ENCODE peak calls at places on chromosomes 3 and 15, in six cellular contexts. Z is spleen, E is IMR-90, M is Calu3, F is upper lobe of right lung, W is brain microvascular endothelial cell. K is an unnamed sample.
A peak's percentile ranks its signal among the peaks of the same experiment; 100 is the strongest.

GRCh38 chr3:120153294-120153693 is 59.0 kb upstream of the GSK3B start:
- DNase-seq in Z (no peak), E (peak; percentile 86), M (no peak), F (no peak), W (peak; percentile 50), K (peak; percentile 89)

GRCh38 chr15:101470548-101471239 is 18.8 kb downstream of the PCSK6 start:
- DNase-seq in Z (no peak), E (no peak), M (no peak), F (no peak), W (no peak), K (no peak)

GRCh38 chr15:43854801-43855200 is 28.0 kb downstream of the WDR76 start:
- DNase-seq in Z (no peak), E (peak; percentile 15), M (no peak), F (no peak), W (no peak), K (peak; percentile 50)

GRCh38 chr3:34207826-34208225 is 409.4 kb downstream of the PDCD6IP start:
- DNase-seq in Z (no peak), E (no peak), M (no peak), F (no peak), W (no peak), K (no peak)

GRCh38 chr15:69762373-69763148 is 309.9 kb downstream of the RPLP1 start:
- DNase-seq in Z (no peak), E (no peak), M (no peak), F (no peak), W (no peak), K (no peak)

GRCh38 chr3:32705232-32705631 is 20.2 kb downstream of the CNOT10 start:
- DNase-seq in Z (no peak), E (no peak), M (no peak), F (no peak), W (no peak), K (no peak)

GRCh38 chr15:65730560-65731172 is 61.4 kb downstream of the DENND4A start:
- DNase-seq in Z (no peak), E (peak; percentile 2), M (no peak), F (no peak), W (no peak), K (peak; percentile 43)

GRCh38 chr3:128174645-128175590 is 21.6 kb downstream of the EEFSEC start:
- DNase-seq in Z (no peak), E (no peak), M (no peak), F (no peak), W (no peak), K (no peak)

GRCh38 chr15:76342382-76343201 is 6.0 kb downstream of the ISL2 start:
- DNase-seq in Z (peak; percentile 74), E (no peak), M (no peak), F (no peak), W (no peak), K (no peak)

GRCh38 chr15:96585634-96586386 is 255.3 kb downstream of the NR2F2 start:
- DNase-seq in Z (no peak), E (peak; percentile 6), M (no peak), F (no peak), W (no peak), K (peak; percentile 31)
- TF ChIP-seq CTCF in Z (no peak), E (peak; percentile 46), M (peak; percentile 44), F (peak; percentile 14), W (peak; percentile 51), K (peak; percentile 39)

GRCh38 chr15:62848631-62849050 is 193.9 kb upstream of the TPM1 start:
- DNase-seq in Z (no peak), E (peak; percentile 48), M (no peak), F (no peak), W (no peak), K (peak; percentile 20)
- TF ChIP-seq CTCF in Z (peak; percentile 11), E (peak; percentile 29), M (no peak), F (no peak), W (peak; percentile 54), K (peak; percentile 8)

DNA sequence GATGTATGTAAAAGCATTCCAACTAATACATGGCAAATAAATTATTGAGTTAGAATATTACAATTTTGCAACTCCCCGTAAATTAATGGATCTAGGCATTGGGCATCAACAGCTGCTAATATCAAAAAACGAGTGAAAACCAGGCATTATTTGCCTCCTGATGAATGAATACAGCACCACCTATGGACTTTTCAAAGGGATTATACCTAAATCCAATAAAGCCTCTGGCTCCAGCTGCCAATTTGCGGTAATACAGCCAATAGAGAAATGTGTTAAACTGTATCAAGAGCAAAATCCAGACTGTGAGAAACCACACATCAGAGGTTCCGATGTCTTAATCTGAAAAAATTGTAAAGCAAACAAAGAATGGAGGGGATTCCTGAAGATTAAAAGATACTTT is 16.3 kb upstream of the A4GNT start:
- DNase-seq in Z (no peak), E (no peak), M (no peak), F (no peak), W (no peak), K (peak; percentile 8)
- TF ChIP-seq CTCF in Z (no peak), E (no peak), M (no peak), F (no peak), W (no peak), K (no peak)

GRCh38 chr3:149659173-149659468 is 1.3 kb upstream of the WWTR1 start:
- DNase-seq in Z (no peak), E (no peak), M (no peak), F (no peak), W (no peak), K (peak; percentile 54)

GRCh38 chr3:149662240-149662887 is 4.5 kb upstream of the WWTR1 start:
- DNase-seq in Z (no peak), E (peak; percentile 70), M (no peak), F (no peak), W (no peak), K (peak; percentile 78)

GRCh38 chr3:149658444-149659172 is 783 bp upstream of the WWTR1 start:
- DNase-seq in Z (peak; percentile 80), E (peak; percentile 86), M (peak; percentile 84), F (peak; percentile 81), W (peak; percentile 81), K (peak; percentile 87)

GRCh38 chr3:149657796-149658443 is at the start of gene WWTR1:
- DNase-seq in Z (peak; percentile 89), E (peak; percentile 94), M (peak; percentile 99), F (peak; percentile 95), W (peak; percentile 93), K (peak; percentile 94)

GRCh38 chr3:149660462-149660861 is 2.6 kb upstream of the WWTR1 start:
- DNase-seq in Z (no peak), E (no peak), M (no peak), F (no peak), W (no peak), K (no peak)
- TF ChIP-seq CTCF in Z (no peak), E (no peak), M (no peak), F (no peak), W (no peak), K (no peak)

GRCh38 chr3:142853270-142854163 is 35.4 kb downstream of the PCOLCE2 start:
- DNase-seq in Z (no peak), E (peak; percentile 21), M (peak; percentile 90), F (no peak), W (peak; percentile 73), K (peak; percentile 68)
- TF ChIP-seq CTCF in Z (no peak), E (no peak), M (no peak), F (no peak), W (peak; percentile 14), K (no peak)

DNA sequence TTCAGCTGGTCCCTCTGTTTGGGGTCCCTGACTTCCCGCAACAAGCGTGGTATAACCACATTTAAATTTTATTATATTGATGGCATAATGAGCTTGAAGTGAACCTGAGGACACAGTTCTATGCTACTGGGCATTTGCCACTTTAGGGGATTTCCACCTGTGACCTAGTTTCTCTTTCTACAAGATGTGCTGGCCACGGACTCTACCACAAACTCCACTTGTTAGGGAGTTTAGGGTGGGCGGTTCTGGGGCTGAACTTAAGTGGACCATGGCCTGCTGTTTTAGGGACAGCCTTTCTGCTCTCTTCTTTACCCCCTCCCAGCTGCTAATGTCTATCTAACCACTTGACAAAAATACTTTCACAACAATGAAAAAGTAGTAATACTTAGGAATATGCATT is 1199.1 kb downstream of the SI start:
- DNase-seq in Z (no peak), E (no peak), M (no peak), F (no peak), W (no peak), K (no peak)
- TF ChIP-seq CTCF in Z (no peak), E (no peak), M (no peak), F (no peak), W (no peak), K (no peak)

GRCh38 chr3:122232485-122232884 is 49.0 kb downstream of the CASR start:
- DNase-seq in Z (no peak), E (no peak), M (no peak), F (no peak), W (no peak), K (no peak)
- TF ChIP-seq CTCF in Z (no peak), E (no peak), M (no peak), F (no peak), W (no peak), K (no peak)

K was measured in fibroblast of mammary gland.